ENCODE peak calls at places on chromosomes 6 and 20, in ten cellular contexts. D, O, T, P, G, Z, M, F, Y and Q are unnamed samples.

GRCh38 chr6:97689078-97689754 is 406.2 kb upstream of the MMS22L start:
- DNase-seq in D (no peak), O (no peak), T (no peak), P (no peak), G (no peak), Z (no peak), M (peak; percentile 28), F (no peak), Y (no peak), Q (no peak)

GRCh38 chr20:44065401-44066340 is 121.3 kb downstream of the JPH2 start:
- DNase-seq in D (no peak), O (no peak), T (no peak), P (no peak), G (no peak), Z (no peak), M (no peak), F (no peak), Y (no peak), Q (no peak)

GRCh38 chr20:49980140-49981008 is 2.4 kb upstream of the SNAI1 start:
- DNase-seq in D (no peak), O (no peak), T (no peak), P (no peak), G (no peak), Z (no peak), M (peak; percentile 34), F (no peak), Y (no peak), Q (no peak)

GRCh38 chr6:134636221-134636830 is 313.6 kb downstream of the ALDH8A1 start:
- DNase-seq in D (peak; percentile 30), O (no peak), T (no peak), P (no peak), G (no peak), Z (no peak), M (peak; percentile 72), F (no peak), Y (no peak), Q (no peak)

GRCh38 chr6:89022747-89023289 is 57.7 kb upstream of the PNRC1 start:
- DNase-seq in D (no peak), O (no peak), T (no peak), P (no peak), G (peak; percentile 33), Z (no peak), M (no peak), F (no peak), Y (peak; percentile 47), Q (no peak)

GRCh38 chr20:62772103-62772611 is 24.1 kb upstream of the MRGBP start:
- DNase-seq in D (no peak), O (no peak), T (no peak), P (no peak), G (no peak), Z (no peak), M (no peak), F (no peak), Y (no peak), Q (no peak)

GRCh38 chr6:163226181-163226835 is 188.2 kb upstream of the QKI start:
- DNase-seq in D (no peak), O (no peak), T (no peak), P (no peak), G (no peak), Z (no peak), M (no peak), F (no peak), Y (no peak), Q (peak; percentile 15)

GRCh38 chr20:44181611-44182010 is 5.4 kb downstream of the JPH2 start:
- DNase-seq in D (no peak), O (no peak), T (no peak), P (no peak), G (no peak), Z (no peak), M (peak; percentile 93), F (no peak), Y (no peak), Q (no peak)

GRCh38 chr20:60964911-60965310 is 287.1 kb upstream of the CDH4 start:
- DNase-seq in D (no peak), O (no peak), T (no peak), P (no peak), G (no peak), Z (no peak), M (no peak), F (no peak), Y (no peak), Q (no peak)

GRCh38 chr6:12472601-12473038 is 182.5 kb downstream of the EDN1 start:
- DNase-seq in D (no peak), O (no peak), T (no peak), P (no peak), G (no peak), Z (no peak), M (no peak), F (no peak), Y (peak; percentile 51), Q (no peak)